ENCODE peak calls at places on chromosomes 6 and 20, in six cellular contexts. Z, G, E, I, W and A are unnamed samples.

GRCh38 chr6:130240232-130240631 is 17.5 kb upstream of the SAMD3 start:
- DNase-seq in G (no peak), W (no peak), I (no peak), Z (no peak), E (no peak), A (no peak)

GRCh38 chr20:911882-912600 is 4.1 kb downstream of the ANGPT4 start:
- DNase-seq in G (no peak), W (no peak), I (no peak), E (no peak), Z (no peak), A (no peak)

GRCh38 chr6:154515808-154516207 is 5.3 kb upstream of the CNKSR3 start:
- DNase-seq in Z (no peak), I (no peak), E (no peak), G (no peak), W (no peak), A (no peak)

GRCh38 chr6:142694054-142694453 is 250.9 kb downstream of the HIVEP2 start:
- DNase-seq in G (no peak), I (no peak), Z (no peak), W (no peak), E (no peak), A (no peak)

GRCh38 chr6:7311920-7312615 is 931 bp downstream of the SSR1 start:
- DNase-seq in Z (no peak), E (no peak), I (no peak), W (no peak), G (no peak), A (no peak)

GRCh38 chr6:162239330-162239729 is 488.2 kb downstream of the PRKN start:
- DNase-seq in G (no peak), I (no peak), W (no peak), Z (no peak), E (no peak), A (no peak)

GRCh38 chr6:108168980-108169800 is 3.4 kb downstream of the NR2E1 start:
- DNase-seq in G (no peak), I (no peak), E (no peak), Z (no peak), W (no peak), A (no peak)

GRCh38 chr6:42960243-42961019 is at the start of gene GNMT:
- DNase-seq in G (peak; percentile 55), Z (peak; percentile 81), W (peak; percentile 82), E (no peak), I (peak; percentile 35), A (peak; percentile 90)

GRCh38 chr20:36919715-36920333 is 31.7 kb downstream of the SAMHD1 start:
- DNase-seq in I (no peak), G (no peak), W (no peak), E (peak; percentile 50), Z (no peak), A (peak; percentile 39)

GRCh38 chr6:122673345-122673961 is 63.2 kb downstream of the PKIB start:
- DNase-seq in I (no peak), Z (no peak), W (no peak), G (no peak), E (no peak), A (no peak)

GRCh38 chr20:44691424-44692423 is 23.4 kb upstream of the CCN5 start:
- DNase-seq in E (no peak), G (no peak), W (no peak), Z (no peak), I (peak; percentile 82), A (no peak)

GRCh38 chr20:40758790-40759189 is 69.8 kb upstream of the MAFB start:
- DNase-seq in I (no peak), G (no peak), W (no peak), E (no peak), Z (no peak), A (no peak)

GRCh38 chr6:39416728-39417127 is 94.2 kb upstream of the KCNK16 start:
- DNase-seq in W (no peak), E (peak; percentile 6), I (no peak), G (no peak), Z (no peak), A (no peak)

GRCh38 chr20:48676795-48677447 is 150.9 kb downstream of the PREX1 start:
- DNase-seq in W (no peak), I (no peak), G (no peak), Z (no peak), E (no peak), A (no peak)

GRCh38 chr6:12148317-12148801 is 136.2 kb downstream of the HIVEP1 start:
- DNase-seq in W (no peak), E (peak; percentile 15), I (no peak), Z (no peak), G (no peak), A (no peak)

GRCh38 chr6:75204222-75204958 is 1.5 kb downstream of the COL12A1 start:
- DNase-seq in W (peak; percentile 72), G (peak; percentile 89), Z (peak; percentile 77), E (peak; percentile 67), I (peak; percentile 77), A (no peak)

GRCh38 chr6:106187424-106187982 is 101.4 kb downstream of the PRDM1 start:
- DNase-seq in G (no peak), E (no peak), W (no peak), I (no peak), Z (no peak), A (no peak)

GRCh38 chr6:13538600-13538999 is 35.8 kb upstream of the SIRT5 start:
- DNase-seq in G (no peak), W (no peak), I (no peak), E (no peak), Z (no peak), A (no peak)

DNA sequence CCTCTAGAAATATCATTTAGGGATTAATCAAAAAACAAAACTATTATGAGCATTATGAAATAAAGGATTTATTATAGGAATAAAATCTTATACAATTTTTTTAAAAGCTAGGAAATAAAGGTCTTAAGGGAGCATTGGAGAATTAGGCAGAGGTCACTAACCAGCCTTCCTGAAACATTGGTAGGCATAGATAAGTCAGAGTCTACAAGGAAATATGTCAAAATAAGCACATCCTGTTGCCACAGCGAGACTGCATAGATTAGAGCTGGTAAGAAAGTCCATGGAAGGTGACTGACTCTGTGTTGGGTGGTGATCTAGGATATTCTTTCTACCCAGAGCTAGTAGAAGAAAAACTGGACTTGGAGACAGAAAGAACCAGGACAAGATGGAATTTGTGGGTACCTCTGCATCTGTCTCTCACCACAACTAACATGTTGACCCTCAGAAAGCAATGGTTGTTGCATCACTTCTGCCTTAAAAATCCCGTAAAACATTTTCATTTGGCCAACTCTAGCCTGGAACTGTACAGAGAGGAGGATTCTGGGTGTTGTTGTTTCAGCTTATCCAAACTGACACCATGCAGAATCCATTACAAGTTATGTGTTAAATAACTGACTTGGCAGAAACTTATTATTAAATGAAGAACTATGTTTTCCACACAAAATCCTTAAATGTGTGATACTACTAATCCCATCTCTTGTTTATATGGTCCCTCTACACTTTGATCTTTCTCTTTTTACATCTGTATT is 77.1 kb downstream of the FBXO5 start:
- DNase-seq in W (no peak), Z (no peak), E (no peak), I (no peak), G (no peak), A (no peak)
- TF ChIP-seq POLR2A in W (no peak), Z (no peak), E (no peak), I (no peak), G (no peak), A (no peak)

DNA sequence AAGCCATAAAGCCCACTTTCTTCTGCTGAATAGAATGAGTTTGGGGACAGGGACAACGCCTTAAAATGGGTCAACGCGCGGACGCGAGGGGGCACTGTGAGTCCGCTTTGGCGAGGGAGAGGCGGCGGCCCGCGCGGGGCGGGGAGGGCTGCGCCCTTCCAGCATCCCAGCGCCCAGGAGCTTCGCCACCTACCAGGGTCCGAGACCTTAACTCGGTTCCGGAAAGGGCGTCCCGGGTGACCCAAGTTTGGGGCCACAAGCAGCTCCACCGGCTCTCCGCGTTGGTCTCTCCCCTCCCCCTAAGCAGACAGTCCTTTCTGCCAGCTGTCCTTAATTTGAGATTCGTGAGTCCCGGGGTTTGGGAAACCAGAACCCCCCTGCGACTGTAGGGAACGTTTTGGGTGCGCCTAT is 1.8 kb upstream of the SAMD5 start:
- DNase-seq in E (peak; percentile 58), W (peak; percentile 82), I (peak; percentile 69), G (peak; percentile 16), Z (no peak), A (no peak)
- H3K4me3 ChIP-seq in E (peak overlapping the region; percentile 74), W (peak overlapping the region; percentile 75), I (peak overlapping the region; percentile 66), G (peak overlapping the region; percentile 45), Z (peak overlapping the region; percentile 55), A (peak overlapping the region; percentile 41)

GRCh38 chr6:33655155-33655554 is 34.0 kb downstream of the ITPR3 start:
- DNase-seq in Z (no peak), W (no peak), I (no peak), G (no peak), E (no peak), A (no peak)

GRCh38 chr6:33651947-33652346 is 30.8 kb downstream of the ITPR3 start:
- DNase-seq in I (no peak), G (no peak), Z (no peak), W (no peak), E (no peak), A (no peak)

GRCh38 chr6:33656844-33657243 is 35.7 kb downstream of the ITPR3 start:
- DNase-seq in E (no peak), W (no peak), Z (no peak), I (no peak), G (no peak), A (no peak)

GRCh38 chr6:33651403-33651802 is 30.3 kb downstream of the ITPR3 start:
- DNase-seq in G (no peak), Z (no peak), I (no peak), E (no peak), W (no peak), A (no peak)
- TF ChIP-seq CTCF in G (no peak), Z (no peak), I (no peak), E (no peak), W (no peak), A (no peak)

GRCh38 chr6:44235891-44236516 is 10.9 kb upstream of the HSP90AB1 start:
- DNase-seq in E (no peak), Z (no peak), I (no peak), G (no peak), W (no peak), A (no peak)

GRCh38 chr6:44237813-44238433 is 9.0 kb upstream of the HSP90AB1 start:
- DNase-seq in Z (peak; percentile 85), E (peak; percentile 64), G (peak; percentile 77), I (peak; percentile 82), W (peak; percentile 85), A (peak; percentile 88)

GRCh38 chr6:44235269-44235668 is 11.6 kb upstream of the HSP90AB1 start:
- DNase-seq in I (no peak), E (no peak), W (no peak), G (no peak), Z (no peak), A (peak; percentile 13)

GRCh38 chr6:44238687-44239350 is 8.1 kb upstream of the HSP90AB1 start:
- DNase-seq in I (no peak), G (no peak), Z (no peak), E (no peak), W (no peak), A (no peak)

DNA sequence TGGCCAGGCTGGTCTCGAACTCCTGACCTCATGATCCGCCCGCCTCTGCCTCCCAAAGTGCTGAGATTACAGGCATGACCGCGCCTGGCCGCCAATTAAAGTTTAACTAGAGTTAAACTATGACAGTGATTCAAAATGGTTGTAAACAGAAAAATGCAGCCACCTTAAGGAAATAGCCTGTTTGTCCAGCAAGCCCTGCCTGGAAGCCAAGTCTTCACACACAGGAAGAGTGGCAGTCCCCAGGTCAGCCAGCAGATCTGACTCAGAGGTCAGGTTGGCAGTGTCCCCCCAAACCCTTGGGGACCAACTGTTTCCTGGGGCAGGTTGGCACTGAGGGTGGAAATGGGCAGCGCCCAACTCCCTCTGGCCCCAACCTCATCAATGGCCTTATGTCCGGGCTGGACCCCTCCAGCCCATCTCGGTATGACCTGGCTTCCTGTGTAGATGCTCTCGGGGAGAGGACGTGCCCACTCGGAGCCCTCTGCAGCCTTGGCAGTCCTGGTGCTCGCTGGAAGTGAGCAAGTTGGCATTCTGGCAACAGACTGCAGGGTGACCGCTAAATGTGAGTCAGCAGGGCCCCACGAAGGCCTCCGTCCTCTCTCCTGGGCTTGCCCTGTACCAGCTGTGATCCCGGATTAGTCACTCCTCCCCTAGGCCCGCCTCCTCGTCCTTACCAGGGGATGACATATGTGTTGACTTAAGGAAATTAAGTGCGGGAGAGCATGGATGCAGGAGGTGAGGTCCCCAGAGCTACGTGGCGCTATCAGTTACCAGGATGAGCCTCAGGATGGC is 9.7 kb upstream of the HSP90AB1 start:
- DNase-seq in Z (peak; percentile 91), G (peak; percentile 88), I (peak; percentile 90), E (peak; percentile 88), W (peak; percentile 94), A (peak; percentile 92)
- TF ChIP-seq POLR2A in Z (no peak), G (no peak), I (no peak), E (peak; percentile 47), W (peak; percentile 79), A (peak; percentile 77)